ENCODE peak calls at places on chromosomes 3 and 15, in nine cellular contexts. T is activated T-cell treated with anti-CD3 and anti-CD28 coated beads for 1 hour; C is choroid plexus epithelial cell; X is activated CD4-positive, alpha-beta T cell treated with anti-CD3 and anti-CD28 coated beads for 24 hours; E is astrocyte; Z is stomach; N is Daoy; V is brain microvascular endothelial cell; J is anterior cingulate cortex. R is an unnamed sample.

GRCh38 chr15:82699726-82700125 is 9.9 kb downstream of the AP3B2 start:
- DNase-seq in V (no peak), J (no peak), E (no peak), C (no peak), X (no peak), Z (no peak), T (no peak), N (no peak), R (no peak)

GRCh38 chr15:66650433-66650832 is 51.6 kb upstream of the SMAD6 start:
- DNase-seq in C (no peak), V (no peak), E (no peak), N (no peak), T (no peak), J (no peak), Z (no peak), X (no peak), R (no peak)

GRCh38 chr3:9298236-9298635 is 48.8 kb upstream of the SRGAP3 start:
- DNase-seq in Z (no peak), J (no peak), N (no peak), C (no peak), E (peak), V (no peak), T (no peak), X (no peak), R (peak)

GRCh38 chr3:36908647-36909180 is 36.1 kb downstream of the TRANK1 start:
- DNase-seq in J (no peak), Z (no peak), T (no peak), X (no peak), N (no peak), E (no peak), V (no peak), C (no peak), R (no peak)

GRCh38 chr15:38768970-38769369 is 204.4 kb upstream of the RASGRP1 start:
- DNase-seq in Z (no peak), N (peak), C (peak), X (no peak), V (peak), T (no peak), J (no peak), E (peak), R (peak)

GRCh38 chr15:66131831-66132230 is 121.7 kb downstream of the MEGF11 start:
- DNase-seq in X (no peak), E (no peak), Z (no peak), C (no peak), J (no peak), T (no peak), V (no peak), N (no peak), R (no peak)

GRCh38 chr15:92807971-92808571 is 92.1 kb upstream of the CHD2 start:
- DNase-seq in J (no peak), Z (no peak), E (no peak), N (no peak), X (no peak), T (no peak), V (no peak), C (peak), R (no peak)

GRCh38 chr3:72353236-72354105 is 494.8 kb downstream of the SHQ1 start:
- DNase-seq in V (no peak), C (no peak), J (no peak), X (no peak), E (no peak), Z (no peak), N (no peak), T (no peak), R (peak)

GRCh38 chr15:94232107-94232506 is 746 bp downstream of the MCTP2 start:
- DNase-seq in J (no peak), E (no peak), C (no peak), N (no peak), Z (no peak), X (no peak), T (no peak), V (no peak), R (no peak)

GRCh38 chr15:85730001-85730820 is 64.5 kb downstream of the KLHL25 start:
- DNase-seq in Z (no peak), X (no peak), E (peak), J (no peak), N (peak), T (no peak), C (peak), V (peak), R (peak)

GRCh38 chr3:16370872-16371740 is 106.1 kb downstream of the OXNAD1 start:
- DNase-seq in X (no peak), N (no peak), T (no peak), E (peak), V (no peak), J (no peak), Z (no peak), C (peak), R (peak)

GRCh38 chr15:91243806-91244205 is 143.7 kb downstream of the SV2B start:
- DNase-seq in N (no peak), C (no peak), X (no peak), V (no peak), T (no peak), E (no peak), Z (no peak), J (no peak), R (no peak)

GRCh38 chr3:29955413-29955812 is 651.0 kb upstream of the TGFBR2 start:
- DNase-seq in T (no peak), N (no peak), X (no peak), Z (no peak), E (no peak), V (no peak), C (no peak), J (no peak), R (no peak)

GRCh38 chr15:67914537-67915373 is 74.9 kb upstream of the RNU6-1 start:
- DNase-seq in Z (peak), X (no peak), J (peak), T (no peak), E (peak), C (peak), N (no peak), V (peak), R (peak)

GRCh38 chr15:42932833-42933515 is 12.4 kb upstream of the TTBK2 start:
- DNase-seq in X (no peak), E (no peak), N (no peak), T (no peak), Z (no peak), V (no peak), J (no peak), C (peak), R (no peak)

GRCh38 chr3:126573492-126574117 is 14.9 kb upstream of the C3orf22 start:
- DNase-seq in V (no peak), N (no peak), X (no peak), E (no peak), Z (peak), T (no peak), J (no peak), C (no peak), R (no peak)

GRCh38 chr3:48410205-48411040 is 19.5 kb downstream of the PLXNB1 start:
- DNase-seq in C (no peak), J (no peak), X (no peak), N (no peak), T (no peak), V (no peak), E (no peak), Z (no peak), R (no peak)

GRCh38 chr15:60135961-60136360 is 131.8 kb downstream of the FOXB1 start:
- DNase-seq in E (no peak), T (no peak), V (no peak), N (no peak), Z (no peak), X (no peak), J (peak), C (no peak), R (no peak)

GRCh38 chr3:72641684-72642083 is 206.6 kb downstream of the SHQ1 start:
- DNase-seq in J (no peak), C (no peak), V (no peak), N (no peak), X (no peak), Z (no peak), E (no peak), T (no peak), R (no peak)

GRCh38 chr3:114756506-114757279 is 390.4 kb downstream of the ZBTB20 start:
- DNase-seq in Z (no peak), E (peak), T (no peak), X (no peak), N (no peak), C (peak), V (no peak), J (peak), R (peak)

GRCh38 chr3:110821586-110821985 is 250.0 kb upstream of the NECTIN3 start:
- DNase-seq in C (peak), J (no peak), Z (no peak), X (no peak), V (no peak), E (no peak), T (no peak), N (no peak), R (peak)

GRCh38 chr3:194136519-194137313 is 768 bp downstream of the HES1 start:
- DNase-seq in J (no peak), T (no peak), E (peak), V (peak), X (no peak), N (peak), Z (peak), C (peak), R (peak)

GRCh38 chr3:40920041-40920440 is 279.3 kb upstream of the CTNNB1 start:
- DNase-seq in Z (no peak), X (no peak), J (no peak), V (peak), N (peak), T (no peak), E (peak), C (peak), R (no peak)

GRCh38 chr3:14796403-14797077 is 22.2 kb upstream of the FGD5 start:
- DNase-seq in X (no peak), V (no peak), Z (no peak), J (no peak), E (no peak), T (no peak), N (no peak), C (no peak), R (no peak)

GRCh38 chr3:184815046-184815930 is 3.3 kb downstream of the VPS8 start:
- DNase-seq in X (no peak), E (peak), T (no peak), C (peak), Z (no peak), N (peak), V (peak), J (no peak), R (peak)

GRCh38 chr3:141728355-141728892 is 9.7 kb upstream of the RNF7 start:
- DNase-seq in Z (no peak), X (no peak), N (no peak), E (no peak), J (no peak), T (no peak), C (peak), V (no peak), R (no peak)

R was measured in IMR-90.